ENCODE peak calls at places on chromosomes 11 and 22, in four cellular contexts. N is A549, D is GM12878, Y is HepG2. O is an unnamed sample.

GRCh38 chr11:130873766-130874165 is 42.5 kb downstream of the SNX19 start:
- DNase-seq in N (no peak), D (no peak), Y (no peak), O (no peak)

GRCh38 chr22:20016734-20017621 is at the start of gene ARVCF:
- DNase-seq in N (peak), D (no peak), Y (peak), O (peak)

GRCh38 chr11:36311926-36312592 is 16.0 kb downstream of the PRR5L start:
- DNase-seq in N (no peak), D (no peak), Y (no peak), O (no peak)

GRCh38 chr11:129374993-129375721 is 491 bp upstream of the BARX2 start:
- DNase-seq in N (peak), D (no peak), Y (no peak), O (peak)

GRCh38 chr22:17098379-17098819 is 13.6 kb downstream of the IL17RA start:
- DNase-seq in N (no peak), D (no peak), Y (no peak), O (no peak)

GRCh38 chr11:27421819-27422494 is 50.6 kb downstream of the LGR4 start:
- DNase-seq in N (no peak), D (no peak), Y (no peak), O (no peak)

GRCh38 chr22:37496651-37497599 is 10.7 kb upstream of the MFNG start:
- DNase-seq in N (peak), D (no peak), Y (no peak), O (peak)

GRCh38 chr11:111309516-111309915 is 11.2 kb downstream of the POU2AF3 start:
- DNase-seq in N (no peak), D (no peak), Y (no peak), O (no peak)

GRCh38 chr11:79438631-79439429 is 2.0 kb downstream of the TENM4 start:
- DNase-seq in N (no peak), D (no peak), Y (no peak), O (peak)

GRCh38 chr11:117199061-117199915 is at the start of gene TAGLN:
- DNase-seq in N (no peak), D (no peak), Y (peak), O (no peak)

GRCh38 chr11:67492801-67493547 is 10.1 kb downstream of the AIP start:
- DNase-seq in N (no peak), D (no peak), Y (no peak), O (peak)

GRCh38 chr11:60515144-60515855 is at the start of gene MS4A13:
- DNase-seq in N (no peak), D (no peak), Y (no peak), O (peak)

GRCh38 chr11:17298302-17298701 is 21.8 kb downstream of the NUCB2 start:
- DNase-seq in N (no peak), D (no peak), Y (no peak), O (no peak)

DNA sequence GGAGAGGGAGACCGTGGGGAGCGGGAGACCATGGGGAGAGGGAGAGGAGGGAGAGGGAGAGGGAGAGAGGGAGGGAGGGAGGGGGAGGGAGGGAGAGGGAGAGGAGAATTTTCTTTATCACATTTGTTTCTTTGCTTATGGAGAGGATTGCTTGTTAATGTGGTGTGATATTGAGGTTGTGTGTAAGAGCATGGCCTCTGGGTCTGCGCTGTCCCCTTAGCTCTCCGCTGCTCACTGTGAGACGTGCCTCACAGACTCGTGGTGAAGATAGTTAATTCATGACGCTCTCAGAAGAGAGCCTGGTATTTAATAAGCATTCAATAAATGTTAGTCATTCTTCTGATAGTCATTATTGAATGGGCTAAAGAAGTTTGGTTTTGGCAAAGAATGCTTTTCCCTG is 26.2 kb downstream of the PPFIA1 start:
- DNase-seq in N (no peak), D (no peak), Y (no peak), O (no peak)
- TF ChIP-seq PBX3 in N (no peak), D (no peak), Y (no peak), O (no peak)

DNA sequence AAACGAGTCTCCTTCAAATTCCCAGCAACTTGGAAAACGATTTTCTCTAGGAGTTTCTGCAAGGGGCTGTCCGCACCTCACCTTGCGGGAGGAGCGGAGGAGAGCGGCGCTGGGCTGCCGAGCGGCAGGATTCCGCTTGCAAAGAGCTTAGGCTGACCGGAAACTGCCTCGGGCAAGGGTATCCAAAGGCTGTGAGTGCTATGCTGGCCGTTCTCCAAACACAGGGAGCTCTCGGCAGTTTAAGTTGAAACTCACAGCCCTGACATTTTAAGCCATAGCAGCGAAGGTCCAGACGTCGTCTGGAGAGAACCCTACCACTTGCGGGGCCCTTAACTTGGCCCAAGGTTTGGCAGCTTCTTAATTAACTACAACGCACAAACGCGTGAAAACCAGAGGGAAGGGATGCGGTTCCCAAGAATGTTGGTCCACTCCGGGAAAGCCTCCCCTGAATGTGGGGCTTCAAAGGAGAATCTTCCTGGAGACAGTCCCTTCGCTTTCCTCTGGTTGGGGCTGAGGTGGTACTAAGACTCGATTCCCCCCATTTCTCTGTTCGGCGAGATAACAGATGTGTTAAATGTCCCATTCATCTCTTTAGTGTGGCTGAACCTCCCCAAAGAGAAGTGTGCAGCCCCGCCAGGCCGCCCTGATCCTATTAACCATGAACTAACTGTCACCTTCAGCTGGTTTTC is 1.1 kb upstream of the DBX1 start:
- DNase-seq in N (no peak), D (no peak), Y (no peak), O (peak)
- TF ChIP-seq PBX3 in N (no peak), D (no peak), Y (no peak), O (no peak)

GRCh38 chr22:45262195-45262930 is 21.7 kb upstream of the KIAA0930 start:
- DNase-seq in N (no peak), D (no peak), Y (no peak), O (no peak)

GRCh38 chr22:45262931-45263789 is 21.6 kb upstream of the UPK3A start:
- DNase-seq in N (no peak), D (peak), Y (no peak), O (no peak)

GRCh38 chr22:45261407-45262088 is 20.9 kb upstream of the KIAA0930 start:
- DNase-seq in N (no peak), D (no peak), Y (no peak), O (no peak)

GRCh38 chr22:45265546-45265945 is 19.2 kb upstream of the UPK3A start:
- DNase-seq in N (no peak), D (no peak), Y (no peak), O (no peak)

GRCh38 chr22:45263790-45264269 is 20.9 kb upstream of the UPK3A start:
- DNase-seq in N (peak), D (no peak), Y (peak), O (peak)
- TF ChIP-seq PBX3 in N (no peak), D (no peak), Y (no peak), O (no peak)

DNA sequence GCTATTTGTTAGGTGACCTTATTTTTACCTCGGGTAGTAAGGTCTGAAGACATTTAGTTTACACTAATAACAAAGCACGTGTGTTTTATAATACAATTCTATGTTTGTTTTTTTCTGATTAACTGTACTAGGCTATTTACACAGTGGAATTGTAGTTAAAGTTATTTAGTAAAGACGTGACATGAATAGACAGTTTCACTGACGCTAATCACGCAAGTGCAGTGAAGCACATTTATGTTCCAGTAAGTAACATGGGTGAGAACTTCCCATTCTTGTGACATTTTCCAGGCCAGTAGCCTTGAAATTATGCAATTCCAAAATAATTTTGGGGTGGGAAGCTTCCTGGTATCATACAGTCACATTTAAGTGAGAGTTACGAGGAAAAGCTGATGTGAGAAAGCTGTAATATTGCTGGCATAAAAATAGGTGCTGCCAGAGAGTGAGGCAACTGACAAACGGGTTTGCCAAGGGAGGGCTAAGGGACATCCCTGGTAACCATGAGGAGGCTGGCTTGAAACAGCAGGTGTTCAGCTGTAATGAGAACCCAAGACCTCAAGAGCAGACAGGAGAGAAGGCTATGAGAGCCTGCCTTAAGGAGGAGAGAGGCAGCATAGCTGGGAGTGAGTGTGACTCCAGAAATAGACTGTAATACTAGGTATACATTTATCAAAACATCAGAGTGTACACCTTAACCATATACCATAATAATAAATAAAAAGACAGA is 378.8 kb downstream of the DCDC1 start:
- DNase-seq in N (peak), D (no peak), Y (no peak), O (no peak)
- TF ChIP-seq PBX3 in N (no peak), D (no peak), Y (no peak), O (no peak)

GRCh38 chr11:32893947-32894827 is 1.6 kb downstream of the QSER1 start:
- DNase-seq in N (peak), D (peak), Y (peak), O (peak)
- TF ChIP-seq PBX3 in N (no peak), D (no peak), Y (no peak), O (no peak)

GRCh38 chr11:1761110-1761856 is 2.4 kb downstream of the CTSD start:
- DNase-seq in N (no peak), D (no peak), Y (no peak), O (no peak)
- TF ChIP-seq PBX3 in N (no peak), D (no peak), Y (no peak), O (no peak)

GRCh38 chr11:73235236-73235786 is 17.2 kb downstream of the P2RY2 start:
- DNase-seq in N (no peak), D (no peak), Y (no peak), O (no peak)
- TF ChIP-seq PBX3 in N (no peak), D (no peak), Y (no peak), O (no peak)

GRCh38 chr11:76783901-76784813 is 1.0 kb downstream of the TSKU start:
- DNase-seq in N (no peak), D (no peak), Y (peak), O (peak)
- TF ChIP-seq PBX3 in N (no peak), D (no peak), Y (peak), O (no peak)

O was measured in SK-N-SH.